ENCODE peak calls at places on chromosomes 4 and X, in five cellular contexts. One of them, this sample, is unnamed.

GRCh38 chr4:119676101-119676500 is 47.5 kb upstream of the PDE5A start:
- DNase-seq in ascending aorta: no peak
- DNase-seq in T-helper 22 cell: no peak
- DNase-seq in NK-92 treated with Interleukin-12 subunit alpha and Interleukin-12 subunit beta, amount 100 ng/mL, for 24 hours: no peak
- DNase-seq in activated CD4-positive, alpha-beta T cell treated with anti-CD3 and anti-CD28 coated beads for 1 hour: no peak
- DNase-seq in this sample: no peak

GRCh38 chr4:51958199-51958968 is 61.8 kb downstream of the LRRC66 start:
- DNase-seq in NK-92 treated with Interleukin-12 subunit alpha and Interleukin-12 subunit beta, amount 100 ng/mL, for 24 hours: no peak
- DNase-seq in T-helper 22 cell: no peak
- DNase-seq in activated CD4-positive, alpha-beta T cell treated with anti-CD3 and anti-CD28 coated beads for 1 hour: no peak
- DNase-seq in ascending aorta: no peak
- DNase-seq in this sample: no peak

GRCh38 chr4:163448541-163449203 is 24.9 kb downstream of the TKTL2 start:
- DNase-seq in activated CD4-positive, alpha-beta T cell treated with anti-CD3 and anti-CD28 coated beads for 1 hour: no peak
- DNase-seq in T-helper 22 cell: no peak
- DNase-seq in NK-92 treated with Interleukin-12 subunit alpha and Interleukin-12 subunit beta, amount 100 ng/mL, for 24 hours: no peak
- DNase-seq in ascending aorta: no peak
- DNase-seq in this sample: no peak

GRCh38 chr4:113987382-113987930 is 8.0 kb upstream of the ARSJ start:
- DNase-seq in activated CD4-positive, alpha-beta T cell treated with anti-CD3 and anti-CD28 coated beads for 1 hour: no peak
- DNase-seq in ascending aorta: no peak
- DNase-seq in T-helper 22 cell: no peak
- DNase-seq in NK-92 treated with Interleukin-12 subunit alpha and Interleukin-12 subunit beta, amount 100 ng/mL, for 24 hours: no peak
- DNase-seq in this sample: no peak

GRCh38 chrX:2495595-2495994 is 5.2 kb downstream of the DHRSX start:
- DNase-seq in NK-92 treated with Interleukin-12 subunit alpha and Interleukin-12 subunit beta, amount 100 ng/mL, for 24 hours: no peak
- DNase-seq in activated CD4-positive, alpha-beta T cell treated with anti-CD3 and anti-CD28 coated beads for 1 hour: no peak
- DNase-seq in T-helper 22 cell: no peak
- DNase-seq in ascending aorta: no peak
- DNase-seq in this sample: no peak

GRCh38 chr4:3240936-3241522 is 7.9 kb upstream of the MSANTD1 start:
- DNase-seq in activated CD4-positive, alpha-beta T cell treated with anti-CD3 and anti-CD28 coated beads for 1 hour: no peak
- DNase-seq in NK-92 treated with Interleukin-12 subunit alpha and Interleukin-12 subunit beta, amount 100 ng/mL, for 24 hours: no peak
- DNase-seq in T-helper 22 cell: no peak
- DNase-seq in ascending aorta: no peak
- DNase-seq in this sample: no peak

GRCh38 chr4:112793033-112793432 is 156.1 kb downstream of the LARP7 start:
- DNase-seq in NK-92 treated with Interleukin-12 subunit alpha and Interleukin-12 subunit beta, amount 100 ng/mL, for 24 hours: no peak
- DNase-seq in activated CD4-positive, alpha-beta T cell treated with anti-CD3 and anti-CD28 coated beads for 1 hour: no peak
- DNase-seq in ascending aorta: no peak
- DNase-seq in T-helper 22 cell: no peak
- DNase-seq in this sample: no peak

GRCh38 chr4:115113382-115114106 is at the start of gene NDST4:
- DNase-seq in T-helper 22 cell: no peak
- DNase-seq in ascending aorta: no peak
- DNase-seq in NK-92 treated with Interleukin-12 subunit alpha and Interleukin-12 subunit beta, amount 100 ng/mL, for 24 hours: no peak
- DNase-seq in activated CD4-positive, alpha-beta T cell treated with anti-CD3 and anti-CD28 coated beads for 1 hour: no peak
- DNase-seq in this sample: no peak

GRCh38 chr4:165288226-165288625 is 39.2 kb upstream of the MSMO1 start:
- DNase-seq in NK-92 treated with Interleukin-12 subunit alpha and Interleukin-12 subunit beta, amount 100 ng/mL, for 24 hours: no peak
- DNase-seq in T-helper 22 cell: no peak
- DNase-seq in activated CD4-positive, alpha-beta T cell treated with anti-CD3 and anti-CD28 coated beads for 1 hour: no peak
- DNase-seq in ascending aorta: no peak
- DNase-seq in this sample: no peak

GRCh38 chrX:113421432-113421831 is 580.8 kb upstream of the AMOT start:
- DNase-seq in T-helper 22 cell: no peak
- DNase-seq in ascending aorta: no peak
- DNase-seq in NK-92 treated with Interleukin-12 subunit alpha and Interleukin-12 subunit beta, amount 100 ng/mL, for 24 hours: no peak
- DNase-seq in activated CD4-positive, alpha-beta T cell treated with anti-CD3 and anti-CD28 coated beads for 1 hour: no peak
- DNase-seq in this sample: no peak

GRCh38 chrX:132956421-132957210 is 1.8 kb downstream of the HS6ST2 start:
- DNase-seq in T-helper 22 cell: no peak
- DNase-seq in NK-92 treated with Interleukin-12 subunit alpha and Interleukin-12 subunit beta, amount 100 ng/mL, for 24 hours: no peak
- DNase-seq in activated CD4-positive, alpha-beta T cell treated with anti-CD3 and anti-CD28 coated beads for 1 hour: no peak
- DNase-seq in ascending aorta: no peak
- DNase-seq in this sample: no peak

GRCh38 chr4:74376888-74377483 is 12.0 kb downstream of the EREG start:
- DNase-seq in T-helper 22 cell: no peak
- DNase-seq in NK-92 treated with Interleukin-12 subunit alpha and Interleukin-12 subunit beta, amount 100 ng/mL, for 24 hours: no peak
- DNase-seq in activated CD4-positive, alpha-beta T cell treated with anti-CD3 and anti-CD28 coated beads for 1 hour: no peak
- DNase-seq in ascending aorta: no peak
- DNase-seq in this sample: no peak

GRCh38 chr4:75834095-75834771 is 68.0 kb downstream of the PPEF2 start:
- DNase-seq in activated CD4-positive, alpha-beta T cell treated with anti-CD3 and anti-CD28 coated beads for 1 hour: no peak
- DNase-seq in ascending aorta: no peak
- DNase-seq in NK-92 treated with Interleukin-12 subunit alpha and Interleukin-12 subunit beta, amount 100 ng/mL, for 24 hours: no peak
- DNase-seq in T-helper 22 cell: no peak
- DNase-seq in this sample: no peak

GRCh38 chrX:69216446-69216845 is 51.2 kb upstream of the PJA1 start:
- DNase-seq in activated CD4-positive, alpha-beta T cell treated with anti-CD3 and anti-CD28 coated beads for 1 hour: no peak
- DNase-seq in NK-92 treated with Interleukin-12 subunit alpha and Interleukin-12 subunit beta, amount 100 ng/mL, for 24 hours: no peak
- DNase-seq in T-helper 22 cell: no peak
- DNase-seq in ascending aorta: no peak
- DNase-seq in this sample: no peak

GRCh38 chrX:22192419-22193086 is 80.2 kb upstream of the CBLL2 start:
- DNase-seq in activated CD4-positive, alpha-beta T cell treated with anti-CD3 and anti-CD28 coated beads for 1 hour: peak
- DNase-seq in NK-92 treated with Interleukin-12 subunit alpha and Interleukin-12 subunit beta, amount 100 ng/mL, for 24 hours: peak
- DNase-seq in T-helper 22 cell: peak
- DNase-seq in ascending aorta: no peak
- DNase-seq in this sample: peak

GRCh38 chrX:41720125-41720780 is 3.7 kb upstream of the GPR82 start:
- DNase-seq in activated CD4-positive, alpha-beta T cell treated with anti-CD3 and anti-CD28 coated beads for 1 hour: no peak
- DNase-seq in ascending aorta: no peak
- DNase-seq in NK-92 treated with Interleukin-12 subunit alpha and Interleukin-12 subunit beta, amount 100 ng/mL, for 24 hours: peak
- DNase-seq in T-helper 22 cell: no peak
- DNase-seq in this sample: peak

GRCh38 chr4:6565691-6566431 is 9.1 kb upstream of the MAN2B2 start:
- DNase-seq in activated CD4-positive, alpha-beta T cell treated with anti-CD3 and anti-CD28 coated beads for 1 hour: no peak
- DNase-seq in NK-92 treated with Interleukin-12 subunit alpha and Interleukin-12 subunit beta, amount 100 ng/mL, for 24 hours: no peak
- DNase-seq in T-helper 22 cell: no peak
- DNase-seq in ascending aorta: no peak
- DNase-seq in this sample: no peak

GRCh38 chrX:37690123-37690522 is 4.5 kb downstream of the XK start:
- DNase-seq in NK-92 treated with Interleukin-12 subunit alpha and Interleukin-12 subunit beta, amount 100 ng/mL, for 24 hours: no peak
- DNase-seq in activated CD4-positive, alpha-beta T cell treated with anti-CD3 and anti-CD28 coated beads for 1 hour: no peak
- DNase-seq in ascending aorta: no peak
- DNase-seq in T-helper 22 cell: no peak
- DNase-seq in this sample: no peak

GRCh38 chr4:1309261-1310010 is 19.7 kb downstream of the MAEA start:
- DNase-seq in ascending aorta: peak
- DNase-seq in NK-92 treated with Interleukin-12 subunit alpha and Interleukin-12 subunit beta, amount 100 ng/mL, for 24 hours: no peak
- DNase-seq in activated CD4-positive, alpha-beta T cell treated with anti-CD3 and anti-CD28 coated beads for 1 hour: peak
- DNase-seq in T-helper 22 cell: peak
- DNase-seq in this sample: no peak

GRCh38 chr4:18937746-18938145 is 916.2 kb upstream of the LCORL start:
- DNase-seq in ascending aorta: no peak
- DNase-seq in NK-92 treated with Interleukin-12 subunit alpha and Interleukin-12 subunit beta, amount 100 ng/mL, for 24 hours: no peak
- DNase-seq in T-helper 22 cell: no peak
- DNase-seq in activated CD4-positive, alpha-beta T cell treated with anti-CD3 and anti-CD28 coated beads for 1 hour: no peak
- DNase-seq in this sample: no peak

GRCh38 chr4:159077702-159078495 is 25.0 kb upstream of the RAPGEF2 start:
- DNase-seq in NK-92 treated with Interleukin-12 subunit alpha and Interleukin-12 subunit beta, amount 100 ng/mL, for 24 hours: no peak
- DNase-seq in T-helper 22 cell: no peak
- DNase-seq in ascending aorta: no peak
- DNase-seq in activated CD4-positive, alpha-beta T cell treated with anti-CD3 and anti-CD28 coated beads for 1 hour: no peak
- DNase-seq in this sample: no peak

GRCh38 chrX:119181491-119181890 is 53.9 kb upstream of the KIAA1210 start:
- DNase-seq in NK-92 treated with Interleukin-12 subunit alpha and Interleukin-12 subunit beta, amount 100 ng/mL, for 24 hours: no peak
- DNase-seq in T-helper 22 cell: no peak
- DNase-seq in activated CD4-positive, alpha-beta T cell treated with anti-CD3 and anti-CD28 coated beads for 1 hour: no peak
- DNase-seq in ascending aorta: no peak
- DNase-seq in this sample: no peak

GRCh38 chr4:187270154-187270553 is 546.5 kb upstream of the FAT1 start:
- DNase-seq in activated CD4-positive, alpha-beta T cell treated with anti-CD3 and anti-CD28 coated beads for 1 hour: no peak
- DNase-seq in ascending aorta: no peak
- DNase-seq in T-helper 22 cell: no peak
- DNase-seq in NK-92 treated with Interleukin-12 subunit alpha and Interleukin-12 subunit beta, amount 100 ng/mL, for 24 hours: no peak
- DNase-seq in this sample: no peak

GRCh38 chr4:98377626-98378025 is 116.4 kb downstream of the RAP1GDS1 start:
- DNase-seq in activated CD4-positive, alpha-beta T cell treated with anti-CD3 and anti-CD28 coated beads for 1 hour: no peak
- DNase-seq in ascending aorta: no peak
- DNase-seq in NK-92 treated with Interleukin-12 subunit alpha and Interleukin-12 subunit beta, amount 100 ng/mL, for 24 hours: no peak
- DNase-seq in T-helper 22 cell: no peak
- DNase-seq in this sample: no peak

This sample was measured in stimulated activated CD8-positive, alpha-beta memory T cell treated with anti-CD3 and anti-CD28 coated beads, Interleukin-15, amount 100 ng/mL, for 1 hour.